ENCODE peak calls at places on chromosomes 6 and 20, in eight cellular contexts. One of them, this sample, is unnamed.

GRCh38 chr6:144160452-144160851 is 10.1 kb downstream of the STX11 start:
- ATAC-seq in Right ventricle myocardium inferior: no peak
- ATAC-seq in left lung: peak
- ATAC-seq in GM23338: no peak
- ATAC-seq in right cardiac atrium: no peak
- ATAC-seq in CD8-positive, alpha-beta T cell: no peak
- ATAC-seq in stimulated activated naive B cell treated with anti-CD40 and anti-IgM and Interleukin-4, amounts not matched to agents 10 μg/mL and 1 μg/mL and 100 μg/mL, for 72 hours: no peak
- ATAC-seq in activated CD8-positive, alpha-beta T cell treated with anti-CD3 and anti-CD28 coated beads, Interleukin-2, amount 10 ng/mL, durations not matched to agents 7 days and 5 days: no peak
- ATAC-seq in this sample: no peak

GRCh38 chr20:23415958-23416583 is 5.2 kb downstream of the NAPB start:
- ATAC-seq in GM23338: no peak
- ATAC-seq in left lung: no peak
- ATAC-seq in stimulated activated naive B cell treated with anti-CD40 and anti-IgM and Interleukin-4, amounts not matched to agents 10 μg/mL and 1 μg/mL and 100 μg/mL, for 72 hours: no peak
- ATAC-seq in activated CD8-positive, alpha-beta T cell treated with anti-CD3 and anti-CD28 coated beads, Interleukin-2, amount 10 ng/mL, durations not matched to agents 7 days and 5 days: no peak
- ATAC-seq in CD8-positive, alpha-beta T cell: peak
- ATAC-seq in Right ventricle myocardium inferior: no peak
- ATAC-seq in right cardiac atrium: no peak
- ATAC-seq in this sample: no peak

GRCh38 chr20:35342154-35342769 is 50.0 kb upstream of the FAM83C start:
- ATAC-seq in right cardiac atrium: no peak
- ATAC-seq in GM23338: peak
- ATAC-seq in Right ventricle myocardium inferior: no peak
- ATAC-seq in activated CD8-positive, alpha-beta T cell treated with anti-CD3 and anti-CD28 coated beads, Interleukin-2, amount 10 ng/mL, durations not matched to agents 7 days and 5 days: peak
- ATAC-seq in left lung: peak
- ATAC-seq in CD8-positive, alpha-beta T cell: no peak
- ATAC-seq in stimulated activated naive B cell treated with anti-CD40 and anti-IgM and Interleukin-4, amounts not matched to agents 10 μg/mL and 1 μg/mL and 100 μg/mL, for 72 hours: peak
- ATAC-seq in this sample: peak

GRCh38 chr6:111573892-111574800 is 31.5 kb downstream of the TRAF3IP2 start:
- ATAC-seq in GM23338: no peak
- ATAC-seq in CD8-positive, alpha-beta T cell: no peak
- ATAC-seq in activated CD8-positive, alpha-beta T cell treated with anti-CD3 and anti-CD28 coated beads, Interleukin-2, amount 10 ng/mL, durations not matched to agents 7 days and 5 days: no peak
- ATAC-seq in stimulated activated naive B cell treated with anti-CD40 and anti-IgM and Interleukin-4, amounts not matched to agents 10 μg/mL and 1 μg/mL and 100 μg/mL, for 72 hours: no peak
- ATAC-seq in left lung: peak
- ATAC-seq in Right ventricle myocardium inferior: peak
- ATAC-seq in right cardiac atrium: peak
- ATAC-seq in this sample: no peak

GRCh38 chr20:60101201-60101893 is 143.1 kb downstream of the CDH26 start:
- ATAC-seq in left lung: peak
- ATAC-seq in activated CD8-positive, alpha-beta T cell treated with anti-CD3 and anti-CD28 coated beads, Interleukin-2, amount 10 ng/mL, durations not matched to agents 7 days and 5 days: no peak
- ATAC-seq in GM23338: no peak
- ATAC-seq in Right ventricle myocardium inferior: no peak
- ATAC-seq in CD8-positive, alpha-beta T cell: no peak
- ATAC-seq in right cardiac atrium: no peak
- ATAC-seq in stimulated activated naive B cell treated with anti-CD40 and anti-IgM and Interleukin-4, amounts not matched to agents 10 μg/mL and 1 μg/mL and 100 μg/mL, for 72 hours: no peak
- ATAC-seq in this sample: no peak

GRCh38 chr20:25248501-25249172 is 752 bp downstream of the PYGB start:
- ATAC-seq in CD8-positive, alpha-beta T cell: no peak
- ATAC-seq in Right ventricle myocardium inferior: peak
- ATAC-seq in left lung: peak
- ATAC-seq in stimulated activated naive B cell treated with anti-CD40 and anti-IgM and Interleukin-4, amounts not matched to agents 10 μg/mL and 1 μg/mL and 100 μg/mL, for 72 hours: peak
- ATAC-seq in right cardiac atrium: peak
- ATAC-seq in activated CD8-positive, alpha-beta T cell treated with anti-CD3 and anti-CD28 coated beads, Interleukin-2, amount 10 ng/mL, durations not matched to agents 7 days and 5 days: peak
- ATAC-seq in GM23338: peak
- ATAC-seq in this sample: peak

GRCh38 chr6:20846602-20847028 is 312.4 kb downstream of the CDKAL1 start:
- ATAC-seq in CD8-positive, alpha-beta T cell: no peak
- ATAC-seq in activated CD8-positive, alpha-beta T cell treated with anti-CD3 and anti-CD28 coated beads, Interleukin-2, amount 10 ng/mL, durations not matched to agents 7 days and 5 days: peak
- ATAC-seq in GM23338: no peak
- ATAC-seq in left lung: no peak
- ATAC-seq in stimulated activated naive B cell treated with anti-CD40 and anti-IgM and Interleukin-4, amounts not matched to agents 10 μg/mL and 1 μg/mL and 100 μg/mL, for 72 hours: peak
- ATAC-seq in Right ventricle myocardium inferior: no peak
- ATAC-seq in right cardiac atrium: no peak
- ATAC-seq in this sample: no peak

GRCh38 chr6:143179096-143179495 is 118.4 kb downstream of the AIG1 start:
- ATAC-seq in left lung: no peak
- ATAC-seq in CD8-positive, alpha-beta T cell: no peak
- ATAC-seq in GM23338: no peak
- ATAC-seq in stimulated activated naive B cell treated with anti-CD40 and anti-IgM and Interleukin-4, amounts not matched to agents 10 μg/mL and 1 μg/mL and 100 μg/mL, for 72 hours: no peak
- ATAC-seq in activated CD8-positive, alpha-beta T cell treated with anti-CD3 and anti-CD28 coated beads, Interleukin-2, amount 10 ng/mL, durations not matched to agents 7 days and 5 days: no peak
- ATAC-seq in Right ventricle myocardium inferior: no peak
- ATAC-seq in right cardiac atrium: no peak
- ATAC-seq in this sample: no peak

GRCh38 chr6:168388641-168389633 is 52.0 kb upstream of the SMOC2 start:
- ATAC-seq in CD8-positive, alpha-beta T cell: no peak
- ATAC-seq in activated CD8-positive, alpha-beta T cell treated with anti-CD3 and anti-CD28 coated beads, Interleukin-2, amount 10 ng/mL, durations not matched to agents 7 days and 5 days: no peak
- ATAC-seq in stimulated activated naive B cell treated with anti-CD40 and anti-IgM and Interleukin-4, amounts not matched to agents 10 μg/mL and 1 μg/mL and 100 μg/mL, for 72 hours: no peak
- ATAC-seq in left lung: no peak
- ATAC-seq in right cardiac atrium: no peak
- ATAC-seq in GM23338: peak
- ATAC-seq in Right ventricle myocardium inferior: no peak
- ATAC-seq in this sample: peak

GRCh38 chr6:26538572-26538902 is 371 bp downstream of the HMGN4 start:
- ATAC-seq in CD8-positive, alpha-beta T cell: no peak
- ATAC-seq in Right ventricle myocardium inferior: no peak
- ATAC-seq in GM23338: peak
- ATAC-seq in left lung: peak
- ATAC-seq in stimulated activated naive B cell treated with anti-CD40 and anti-IgM and Interleukin-4, amounts not matched to agents 10 μg/mL and 1 μg/mL and 100 μg/mL, for 72 hours: no peak
- ATAC-seq in right cardiac atrium: no peak
- ATAC-seq in activated CD8-positive, alpha-beta T cell treated with anti-CD3 and anti-CD28 coated beads, Interleukin-2, amount 10 ng/mL, durations not matched to agents 7 days and 5 days: no peak
- ATAC-seq in this sample: no peak

GRCh38 chr6:13574571-13575376 is at the start of gene SIRT5:
- ATAC-seq in right cardiac atrium: peak
- ATAC-seq in stimulated activated naive B cell treated with anti-CD40 and anti-IgM and Interleukin-4, amounts not matched to agents 10 μg/mL and 1 μg/mL and 100 μg/mL, for 72 hours: peak
- ATAC-seq in left lung: peak
- ATAC-seq in CD8-positive, alpha-beta T cell: peak
- ATAC-seq in activated CD8-positive, alpha-beta T cell treated with anti-CD3 and anti-CD28 coated beads, Interleukin-2, amount 10 ng/mL, durations not matched to agents 7 days and 5 days: peak
- ATAC-seq in Right ventricle myocardium inferior: peak
- ATAC-seq in GM23338: peak
- ATAC-seq in this sample: peak

GRCh38 chr6:81895511-81896185 is 143.2 kb upstream of the TENT5A start:
- ATAC-seq in stimulated activated naive B cell treated with anti-CD40 and anti-IgM and Interleukin-4, amounts not matched to agents 10 μg/mL and 1 μg/mL and 100 μg/mL, for 72 hours: no peak
- ATAC-seq in right cardiac atrium: peak
- ATAC-seq in CD8-positive, alpha-beta T cell: no peak
- ATAC-seq in Right ventricle myocardium inferior: peak
- ATAC-seq in GM23338: no peak
- ATAC-seq in left lung: peak
- ATAC-seq in activated CD8-positive, alpha-beta T cell treated with anti-CD3 and anti-CD28 coated beads, Interleukin-2, amount 10 ng/mL, durations not matched to agents 7 days and 5 days: no peak
- ATAC-seq in this sample: no peak

GRCh38 chr6:86147859-86148258 is 505.2 kb upstream of the SYNCRIP start:
- ATAC-seq in left lung: no peak
- ATAC-seq in activated CD8-positive, alpha-beta T cell treated with anti-CD3 and anti-CD28 coated beads, Interleukin-2, amount 10 ng/mL, durations not matched to agents 7 days and 5 days: no peak
- ATAC-seq in GM23338: peak
- ATAC-seq in stimulated activated naive B cell treated with anti-CD40 and anti-IgM and Interleukin-4, amounts not matched to agents 10 μg/mL and 1 μg/mL and 100 μg/mL, for 72 hours: no peak
- ATAC-seq in Right ventricle myocardium inferior: no peak
- ATAC-seq in right cardiac atrium: no peak
- ATAC-seq in CD8-positive, alpha-beta T cell: no peak
- ATAC-seq in this sample: no peak

GRCh38 chr6:134437376-134437775 is 119.5 kb upstream of the SGK1 start:
- ATAC-seq in activated CD8-positive, alpha-beta T cell treated with anti-CD3 and anti-CD28 coated beads, Interleukin-2, amount 10 ng/mL, durations not matched to agents 7 days and 5 days: peak
- ATAC-seq in left lung: peak
- ATAC-seq in Right ventricle myocardium inferior: peak
- ATAC-seq in right cardiac atrium: peak
- ATAC-seq in GM23338: no peak
- ATAC-seq in CD8-positive, alpha-beta T cell: no peak
- ATAC-seq in stimulated activated naive B cell treated with anti-CD40 and anti-IgM and Interleukin-4, amounts not matched to agents 10 μg/mL and 1 μg/mL and 100 μg/mL, for 72 hours: peak
- ATAC-seq in this sample: peak

GRCh38 chr20:4165984-4166725 is 150.8 kb upstream of the RNF24 start:
- ATAC-seq in GM23338: no peak
- ATAC-seq in Right ventricle myocardium inferior: no peak
- ATAC-seq in right cardiac atrium: no peak
- ATAC-seq in activated CD8-positive, alpha-beta T cell treated with anti-CD3 and anti-CD28 coated beads, Interleukin-2, amount 10 ng/mL, durations not matched to agents 7 days and 5 days: no peak
- ATAC-seq in CD8-positive, alpha-beta T cell: no peak
- ATAC-seq in left lung: no peak
- ATAC-seq in stimulated activated naive B cell treated with anti-CD40 and anti-IgM and Interleukin-4, amounts not matched to agents 10 μg/mL and 1 μg/mL and 100 μg/mL, for 72 hours: no peak
- ATAC-seq in this sample: no peak

GRCh38 chr20:25532015-25532751 is 53.1 kb downstream of the NINL start:
- ATAC-seq in stimulated activated naive B cell treated with anti-CD40 and anti-IgM and Interleukin-4, amounts not matched to agents 10 μg/mL and 1 μg/mL and 100 μg/mL, for 72 hours: no peak
- ATAC-seq in right cardiac atrium: peak
- ATAC-seq in Right ventricle myocardium inferior: no peak
- ATAC-seq in activated CD8-positive, alpha-beta T cell treated with anti-CD3 and anti-CD28 coated beads, Interleukin-2, amount 10 ng/mL, durations not matched to agents 7 days and 5 days: no peak
- ATAC-seq in CD8-positive, alpha-beta T cell: no peak
- ATAC-seq in GM23338: peak
- ATAC-seq in left lung: peak
- ATAC-seq in this sample: peak

GRCh38 chr6:137307163-137307851 is 88.1 kb upstream of the IFNGR1 start:
- ATAC-seq in CD8-positive, alpha-beta T cell: no peak
- ATAC-seq in stimulated activated naive B cell treated with anti-CD40 and anti-IgM and Interleukin-4, amounts not matched to agents 10 μg/mL and 1 μg/mL and 100 μg/mL, for 72 hours: peak
- ATAC-seq in left lung: peak
- ATAC-seq in activated CD8-positive, alpha-beta T cell treated with anti-CD3 and anti-CD28 coated beads, Interleukin-2, amount 10 ng/mL, durations not matched to agents 7 days and 5 days: no peak
- ATAC-seq in Right ventricle myocardium inferior: peak
- ATAC-seq in GM23338: no peak
- ATAC-seq in right cardiac atrium: no peak
- ATAC-seq in this sample: peak

GRCh38 chr6:39344821-39345280 is 22.3 kb upstream of the KCNK16 start:
- ATAC-seq in activated CD8-positive, alpha-beta T cell treated with anti-CD3 and anti-CD28 coated beads, Interleukin-2, amount 10 ng/mL, durations not matched to agents 7 days and 5 days: no peak
- ATAC-seq in Right ventricle myocardium inferior: no peak
- ATAC-seq in stimulated activated naive B cell treated with anti-CD40 and anti-IgM and Interleukin-4, amounts not matched to agents 10 μg/mL and 1 μg/mL and 100 μg/mL, for 72 hours: no peak
- ATAC-seq in CD8-positive, alpha-beta T cell: no peak
- ATAC-seq in left lung: peak
- ATAC-seq in GM23338: peak
- ATAC-seq in right cardiac atrium: no peak
- ATAC-seq in this sample: no peak

GRCh38 chr6:140586426-140587061 is 1212.1 kb upstream of the CITED2 start:
- ATAC-seq in activated CD8-positive, alpha-beta T cell treated with anti-CD3 and anti-CD28 coated beads, Interleukin-2, amount 10 ng/mL, durations not matched to agents 7 days and 5 days: peak
- ATAC-seq in right cardiac atrium: no peak
- ATAC-seq in left lung: no peak
- ATAC-seq in stimulated activated naive B cell treated with anti-CD40 and anti-IgM and Interleukin-4, amounts not matched to agents 10 μg/mL and 1 μg/mL and 100 μg/mL, for 72 hours: peak
- ATAC-seq in CD8-positive, alpha-beta T cell: no peak
- ATAC-seq in Right ventricle myocardium inferior: peak
- ATAC-seq in GM23338: no peak
- ATAC-seq in this sample: peak

GRCh38 chr20:16929756-16930155 is 181.6 kb downstream of the OTOR start:
- ATAC-seq in GM23338: no peak
- ATAC-seq in activated CD8-positive, alpha-beta T cell treated with anti-CD3 and anti-CD28 coated beads, Interleukin-2, amount 10 ng/mL, durations not matched to agents 7 days and 5 days: no peak
- ATAC-seq in stimulated activated naive B cell treated with anti-CD40 and anti-IgM and Interleukin-4, amounts not matched to agents 10 μg/mL and 1 μg/mL and 100 μg/mL, for 72 hours: no peak
- ATAC-seq in CD8-positive, alpha-beta T cell: no peak
- ATAC-seq in Right ventricle myocardium inferior: no peak
- ATAC-seq in left lung: peak
- ATAC-seq in right cardiac atrium: no peak
- ATAC-seq in this sample: no peak

GRCh38 chr6:45737331-45738056 is 278.2 kb downstream of the CLIC5 start:
- ATAC-seq in CD8-positive, alpha-beta T cell: no peak
- ATAC-seq in GM23338: no peak
- ATAC-seq in activated CD8-positive, alpha-beta T cell treated with anti-CD3 and anti-CD28 coated beads, Interleukin-2, amount 10 ng/mL, durations not matched to agents 7 days and 5 days: peak
- ATAC-seq in Right ventricle myocardium inferior: no peak
- ATAC-seq in right cardiac atrium: no peak
- ATAC-seq in stimulated activated naive B cell treated with anti-CD40 and anti-IgM and Interleukin-4, amounts not matched to agents 10 μg/mL and 1 μg/mL and 100 μg/mL, for 72 hours: peak
- ATAC-seq in left lung: no peak
- ATAC-seq in this sample: peak